ENCODE peak calls at places on chromosomes 16 and 17, in ten cellular contexts. U is T47D; S is MCF 10A; M is activated naive CD4-positive, alpha-beta T cell; T is HTR-8/SVneo; P is HFFc6; X is HT-29; E is tibial nerve; V is heart left ventricle; R is skeletal muscle cell. F is an unnamed sample.

GRCh38 chr16:58455750-58456149 is 44.2 kb upstream of the NDRG4 start:
- DNase-seq in R (no peak), M (no peak), S (no peak), X (no peak), E (no peak), T (no peak), U (no peak), P (no peak), V (no peak), F (no peak)

GRCh38 chr16:78045865-78046581 is 23.7 kb downstream of the CLEC3A start:
- DNase-seq in X (no peak), R (peak), E (peak), T (peak), V (peak), U (peak), S (peak), P (no peak), M (peak), F (peak)

GRCh38 chr16:56609463-56609921 is 1.1 kb downstream of the MT2A start:
- DNase-seq in V (peak), R (peak), U (peak), S (peak), T (no peak), E (peak), X (peak), P (peak), M (peak), F (peak)

GRCh38 chr16:3401719-3402397 is 843 bp downstream of the ZNF174 start:
- DNase-seq in M (no peak), T (peak), E (no peak), V (no peak), U (no peak), X (peak), S (no peak), R (no peak), P (peak), F (peak)

GRCh38 chr17:2050246-2050866 is 4.5 kb upstream of the HIC1 start:
- DNase-seq in R (no peak), U (peak), T (no peak), E (peak), V (peak), X (peak), P (no peak), M (peak), S (peak), F (peak)

GRCh38 chr17:9472094-9472493 is 103.5 kb downstream of the STX8 start:
- DNase-seq in U (no peak), E (no peak), T (no peak), R (no peak), S (no peak), V (no peak), P (peak), M (no peak), X (no peak), F (no peak)

GRCh38 chr16:87809150-87809902 is 43.5 kb upstream of the KLHDC4 start:
- DNase-seq in E (no peak), V (no peak), P (no peak), X (no peak), M (no peak), U (no peak), T (peak), S (peak), R (no peak), F (peak)

GRCh38 chr16:49458656-49459445 is 85.2 kb downstream of the C16orf78 start:
- DNase-seq in U (no peak), E (no peak), V (no peak), X (no peak), R (no peak), M (no peak), T (no peak), P (no peak), S (no peak), F (no peak)

GRCh38 chr17:34076743-34077631 is 178.1 kb upstream of the CCL2 start:
- DNase-seq in X (no peak), V (no peak), S (no peak), T (no peak), P (no peak), M (no peak), U (no peak), E (no peak), R (no peak), F (no peak)

GRCh38 chr16:68973611-68974120 is 130.3 kb downstream of the TANGO6 start:
- DNase-seq in X (no peak), M (no peak), P (no peak), R (no peak), E (no peak), T (no peak), V (no peak), S (no peak), U (peak), F (no peak)

GRCh38 chr16:54347961-54348360 is 61.4 kb upstream of the IRX3 start:
- DNase-seq in R (no peak), P (no peak), U (no peak), V (no peak), T (no peak), M (no peak), E (no peak), S (peak), X (no peak), F (no peak)

GRCh38 chr16:86680137-86680536 is 101.8 kb downstream of the FOXL1 start:
- DNase-seq in X (no peak), E (no peak), R (peak), M (no peak), V (peak), P (peak), T (peak), S (peak), U (no peak), F (no peak)

GRCh38 chr16:69309316-69309715 is 1.8 kb upstream of the VPS4A start:
- DNase-seq in S (no peak), T (no peak), U (no peak), R (no peak), P (no peak), V (no peak), X (no peak), M (no peak), E (peak), F (no peak)

GRCh38 chr17:50328360-50328759 is 17.6 kb upstream of the XYLT2 start:
- DNase-seq in T (no peak), P (no peak), R (no peak), X (no peak), U (no peak), M (no peak), V (no peak), E (no peak), S (no peak), F (no peak)